ENCODE peak calls at places on chromosomes 7 and 10, in nine cellular contexts. Q is prostate gland; S is cardiac muscle cell; T is stimulated activated CD4-positive, alpha-beta T cell treated with anti-CD3 and anti-CD28 coated beads, Interleukin-1b, Interleukin-23, amount 100 ng/mL, for 24 hours; D is IMR-90; E is AG04449; H is PC-3; B is LoVo; N is GM12891. A is an unnamed sample.

GRCh38 chr10:14838582-14839304 is 637 bp downstream of the HSPA14 start:
- DNase-seq in Q (peak), S (peak), T (no peak), D (no peak), E (no peak), H (no peak), B (no peak), N (peak), A (peak)

GRCh38 chr7:96837583-96837982 is 127.9 kb upstream of the SEM1 start:
- DNase-seq in Q (no peak), S (no peak), T (no peak), D (no peak), E (no peak), H (no peak), B (no peak), N (peak), A (no peak)

GRCh38 chr10:116836902-116837513 is 12.3 kb upstream of the ENO4 start:
- DNase-seq in Q (no peak), S (peak), T (no peak), D (no peak), E (no peak), H (no peak), B (no peak), N (no peak), A (no peak)

GRCh38 chr10:91090761-91091529 is 129.5 kb upstream of the PCGF5 start:
- DNase-seq in Q (no peak), S (peak), T (no peak), D (no peak), E (no peak), H (no peak), B (no peak), N (no peak), A (no peak)

GRCh38 chr10:13439771-13440708 is 88.8 kb downstream of the BEND7 start:
- DNase-seq in Q (peak), S (peak), T (peak), D (no peak), E (no peak), H (peak), B (peak), N (peak), A (peak)

GRCh38 chr7:28575241-28575643 is 162.9 kb downstream of the CREB5 start:
- DNase-seq in Q (no peak), S (peak), T (no peak), D (peak), E (no peak), H (peak), B (no peak), N (no peak), A (no peak)

GRCh38 chr7:11935905-11936304 is 103.9 kb upstream of the THSD7A start:
- DNase-seq in Q (no peak), S (no peak), T (no peak), D (no peak), E (no peak), H (peak), B (no peak), N (no peak), A (no peak)

GRCh38 chr7:156999611-157000046 is 10.8 kb downstream of the MNX1 start:
- DNase-seq in Q (no peak), S (no peak), T (no peak), D (no peak), E (no peak), H (no peak), B (no peak), N (no peak), A (peak)

GRCh38 chr10:5547934-5548660 is 23.3 kb downstream of the CALML3 start:
- DNase-seq in Q (peak), S (peak), T (no peak), D (no peak), E (no peak), H (peak), B (peak), N (no peak), A (no peak)

GRCh38 chr7:140593583-140593982 is 47.0 kb downstream of the DENND2A start:
- DNase-seq in Q (no peak), S (no peak), T (no peak), D (no peak), E (no peak), H (no peak), B (no peak), N (no peak), A (no peak)

GRCh38 chr7:31382722-31383121 is 42.2 kb upstream of the NEUROD6 start:
- DNase-seq in Q (no peak), S (no peak), T (no peak), D (no peak), E (no peak), H (peak), B (no peak), N (no peak), A (no peak)

GRCh38 chr7:113289140-113289740 is 170.9 kb upstream of the SMIM30 start:
- DNase-seq in Q (no peak), S (peak), T (no peak), D (peak), E (no peak), H (peak), B (peak), N (peak), A (peak)

GRCh38 chr7:26500749-26501352 is 209.2 kb downstream of the SNX10 start:
- DNase-seq in Q (no peak), S (peak), T (no peak), D (peak), E (no peak), H (peak), B (peak), N (peak), A (no peak)

A was measured in adrenal gland.